ENCODE peak calls at places on chromosomes 4 and X, in ten cellular contexts. B, R, L, I, J, P, M, Y, O and Z are unnamed samples.
A peak's percentile ranks its signal among the peaks of the same experiment; 100 is the strongest.

GRCh38 chr4:142380052-142380598 is 466.0 kb downstream of the INPP4B start:
- DNase-seq in B (no peak), R (no peak), L (no peak), I (no peak), J (no peak), P (no peak), M (no peak), Y (no peak), O (no peak), Z (no peak)

GRCh38 chrX:12971282-12972003 is 3.5 kb upstream of the TMSB4X start:
- DNase-seq in B (peak; percentile 51), R (no peak), L (no peak), I (no peak), J (no peak), P (no peak), M (no peak), Y (no peak), O (no peak), Z (no peak)

GRCh38 chr4:182245541-182246245 is 2.5 kb downstream of the TENM3 start:
- DNase-seq in B (no peak), R (no peak), L (no peak), I (no peak), J (no peak), P (no peak), M (no peak), Y (no peak), O (no peak), Z (no peak)

GRCh38 chr4:6257243-6258025 is 12.2 kb upstream of the WFS1 start:
- DNase-seq in B (peak; percentile 5), R (no peak), L (no peak), I (no peak), J (no peak), P (no peak), M (no peak), Y (no peak), O (no peak), Z (no peak)

GRCh38 chrX:72100824-72101351 is 30.8 kb downstream of the RTL5 start:
- DNase-seq in B (peak; percentile 62), R (no peak), L (no peak), I (peak; percentile 1), J (no peak), P (no peak), M (no peak), Y (no peak), O (no peak), Z (peak; percentile 55)

GRCh38 chr4:140047017-140047640 is 106.9 kb downstream of the MAML3 start:
- DNase-seq in B (no peak), R (no peak), L (no peak), I (no peak), J (no peak), P (no peak), M (no peak), Y (no peak), O (no peak), Z (no peak)

GRCh38 chr4:15234101-15234500 is 193.7 kb upstream of the C1QTNF7 start:
- DNase-seq in B (no peak), R (peak; percentile 91), L (no peak), I (no peak), J (peak; percentile 71), P (peak; percentile 56), M (peak; percentile 40), Y (no peak), O (no peak), Z (no peak)

GRCh38 chr4:103786014-103786413 is 66.2 kb upstream of the TACR3 start:
- DNase-seq in B (no peak), R (peak; percentile 32), L (no peak), I (no peak), J (peak; percentile 1), P (peak; percentile 10), M (no peak), Y (peak; percentile 22), O (no peak), Z (no peak)

GRCh38 chr4:115489284-115489683 is 375.9 kb upstream of the NDST4 start:
- DNase-seq in B (no peak), R (no peak), L (no peak), I (no peak), J (no peak), P (no peak), M (no peak), Y (no peak), O (no peak), Z (no peak)

GRCh38 chr4:54942735-54943134 is 182.7 kb downstream of the KDR start:
- DNase-seq in B (no peak), R (no peak), L (no peak), I (no peak), J (no peak), P (no peak), M (no peak), Y (no peak), O (no peak), Z (peak; percentile 89)

GRCh38 chr4:77618383-77619241 is 13.0 kb downstream of the CXCL13 start:
- DNase-seq in B (peak; percentile 61), R (peak; percentile 64), L (peak; percentile 73), I (no peak), J (peak; percentile 83), P (peak; percentile 69), M (peak; percentile 5), Y (peak; percentile 60), O (peak; percentile 58), Z (peak; percentile 11)

GRCh38 chrX:68938244-68939004 is 109.6 kb downstream of the EFNB1 start:
- DNase-seq in B (no peak), R (peak; percentile 31), L (peak; percentile 25), I (no peak), J (peak; percentile 45), P (no peak), M (no peak), Y (no peak), O (no peak), Z (no peak)

GRCh38 chrX:77776648-77777047 is 9.4 kb downstream of the ATRX start:
- DNase-seq in B (no peak), R (no peak), L (no peak), I (no peak), J (no peak), P (no peak), M (no peak), Y (no peak), O (no peak), Z (no peak)

GRCh38 chr4:27916432-27917184 is 1056.0 kb downstream of the STIM2 start:
- DNase-seq in B (no peak), R (no peak), L (no peak), I (no peak), J (no peak), P (no peak), M (no peak), Y (no peak), O (no peak), Z (no peak)

GRCh38 chr4:57691370-57691769 is 581.2 kb upstream of the IGFBP7 start:
- DNase-seq in B (no peak), R (no peak), L (no peak), I (no peak), J (no peak), P (no peak), M (no peak), Y (no peak), O (no peak), Z (no peak)

GRCh38 chrX:2690856-2691542 is at the start of gene CD99:
- DNase-seq in B (peak; percentile 86), R (peak; percentile 91), L (peak; percentile 92), I (no peak), J (peak; percentile 93), P (peak; percentile 95), M (no peak), Y (peak; percentile 75), O (peak; percentile 88), Z (peak; percentile 88)

GRCh38 chr4:127782025-127782274 is 172 bp upstream of the HSPA4L start:
- DNase-seq in B (no peak), R (peak; percentile 88), L (no peak), I (no peak), J (peak; percentile 96), P (peak; percentile 99), M (peak; percentile 12), Y (peak; percentile 78), O (peak; percentile 60), Z (no peak)

GRCh38 chr4:83170952-83171399 is 56.4 kb upstream of the PLAC8 start:
- DNase-seq in B (no peak), R (peak; percentile 2), L (no peak), I (no peak), J (no peak), P (no peak), M (no peak), Y (no peak), O (no peak), Z (no peak)

GRCh38 chrX:149312097-149312496 is 193.0 kb downstream of the IDS start:
- DNase-seq in B (no peak), R (no peak), L (no peak), I (no peak), J (no peak), P (no peak), M (no peak), Y (no peak), O (no peak), Z (no peak)

GRCh38 chrX:1106478-1107210 is 105.8 kb downstream of the CRLF2 start:
- DNase-seq in B (no peak), R (no peak), L (no peak), I (no peak), J (no peak), P (no peak), M (no peak), Y (no peak), O (no peak), Z (no peak)

GRCh38 chr4:109826719-109827118 is 1.1 kb upstream of the RRH start:
- DNase-seq in B (no peak), R (no peak), L (no peak), I (no peak), J (peak; percentile 47), P (peak; percentile 22), M (no peak), Y (peak; percentile 4), O (no peak), Z (no peak)

GRCh38 chr4:24091632-24092240 is 201.9 kb upstream of the PPARGC1A start:
- DNase-seq in B (no peak), R (no peak), L (no peak), I (no peak), J (no peak), P (no peak), M (no peak), Y (peak; percentile 39), O (no peak), Z (no peak)